ENCODE peak calls at places on chromosomes 11 and 22, in five cellular contexts. K, V, T, L and X are unnamed samples.

GRCh38 chr11:116829525-116830183 is at the start of gene APOC3:
- DNase-seq in K (no peak), V (no peak), T (no peak), L (no peak), X (no peak)

GRCh38 chr22:45476814-45477213 is 25.9 kb upstream of the FBLN1 start:
- DNase-seq in K (no peak), V (no peak), T (no peak), L (no peak), X (no peak)

GRCh38 chr11:106988151-106988806 is 30.0 kb downstream of the GUCY1A2 start:
- DNase-seq in K (no peak), V (no peak), T (no peak), L (no peak), X (no peak)

GRCh38 chr11:6259638-6260019 is at the start of gene CCKBR:
- DNase-seq in K (peak), V (no peak), T (peak), L (peak), X (no peak)

GRCh38 chr11:19938051-19938856 is 222.0 kb downstream of the DBX1 start:
- DNase-seq in K (no peak), V (peak), T (peak), L (peak), X (no peak)

GRCh38 chr22:21032843-21033688 is 705 bp upstream of the SLC7A4 start:
- DNase-seq in K (no peak), V (no peak), T (no peak), L (no peak), X (no peak)

GRCh38 chr11:107549253-107549953 is 16.1 kb downstream of the ALKBH8 start:
- DNase-seq in K (no peak), V (peak), T (peak), L (peak), X (no peak)

GRCh38 chr22:24140357-24140756 is 40.9 kb upstream of the SUSD2 start:
- DNase-seq in K (no peak), V (no peak), T (no peak), L (no peak), X (no peak)

GRCh38 chr22:44570476-44571445 is 72.7 kb upstream of the RTL6 start:
- DNase-seq in K (no peak), V (no peak), T (no peak), L (no peak), X (no peak)

GRCh38 chr11:89293966-89294679 is 116.4 kb downstream of the TYR start:
- DNase-seq in K (no peak), V (no peak), T (peak), L (no peak), X (no peak)

GRCh38 chr22:19419464-19420178 is 11.9 kb downstream of the HIRA start:
- DNase-seq in K (peak), V (no peak), T (no peak), L (peak), X (no peak)

GRCh38 chr11:5129457-5129877 is 8.7 kb downstream of the OR52A5 start:
- DNase-seq in K (no peak), V (peak), T (no peak), L (no peak), X (no peak)

GRCh38 chr22:39446239-39446721 is 10.5 kb upstream of the MGAT3 start:
- DNase-seq in K (no peak), V (peak), T (no peak), L (peak), X (no peak)

GRCh38 chr11:70483077-70483861 is 84.9 kb downstream of the CTTN start:
- DNase-seq in K (no peak), V (peak), T (no peak), L (no peak), X (no peak)

GRCh38 chr22:18955696-18956095 is 19.6 kb upstream of the PRODH start:
- DNase-seq in K (no peak), V (no peak), T (no peak), L (no peak), X (no peak)

GRCh38 chr22:17588606-17589005 is 25.3 kb downstream of the SLC25A18 start:
- DNase-seq in K (no peak), V (no peak), T (no peak), L (no peak), X (no peak)

GRCh38 chr11:843818-844692 is 1.4 kb downstream of the TSPAN4 start:
- DNase-seq in K (no peak), V (peak), T (peak), L (peak), X (no peak)

GRCh38 chr22:38953577-38954413 is 3.6 kb upstream of the APOBEC3A start:
- DNase-seq in K (no peak), V (peak), T (no peak), L (peak), X (no peak)

GRCh38 chr11:65793144-65793581 is 6.3 kb downstream of the OVOL1 start:
- DNase-seq in K (no peak), V (peak), T (no peak), L (no peak), X (no peak)

GRCh38 chr11:61976813-61977475 is 9.5 kb upstream of the FTH1 start:
- DNase-seq in K (no peak), V (no peak), T (no peak), L (no peak), X (no peak)

GRCh38 chr22:37880668-37881440 is 25.2 kb upstream of the MICALL1 start:
- DNase-seq in K (no peak), V (no peak), T (no peak), L (no peak), X (no peak)

GRCh38 chr11:46072172-46072964 is 48.9 kb downstream of the PHF21A start:
- DNase-seq in K (no peak), V (no peak), T (no peak), L (no peak), X (no peak)

GRCh38 chr11:27926981-27927481 is 180.9 kb downstream of the KIF18A start:
- DNase-seq in K (no peak), V (peak), T (no peak), L (no peak), X (no peak)

GRCh38 chr22:24186892-24187670 is 5.8 kb downstream of the SUSD2 start:
- DNase-seq in K (no peak), V (no peak), T (no peak), L (no peak), X (no peak)

GRCh38 chr11:129023968-129024676 is 81.5 kb upstream of the TP53AIP1 start:
- DNase-seq in K (no peak), V (peak), T (peak), L (peak), X (peak)

GRCh38 chr11:111559791-111560190 is 19.3 kb downstream of the LAYN start:
- DNase-seq in K (no peak), V (no peak), T (no peak), L (no peak), X (no peak)

GRCh38 chr22:44603774-44604173 is 98.2 kb upstream of the PRR5 start:
- DNase-seq in K (no peak), V (no peak), T (no peak), L (no peak), X (no peak)

GRCh38 chr11:31936309-31936708 is 125.2 kb upstream of the PAX6 start:
- DNase-seq in K (no peak), V (no peak), T (no peak), L (no peak), X (no peak)

GRCh38 chr11:106276126-106276525 is 198.7 kb downstream of the AASDHPPT start:
- DNase-seq in K (no peak), V (no peak), T (no peak), L (no peak), X (no peak)

GRCh38 chr11:120288021-120288420 is 37.1 kb upstream of the TLCD5 start:
- DNase-seq in K (no peak), V (no peak), T (no peak), L (no peak), X (no peak)

GRCh38 chr11:96045622-96046456 is 121.9 kb upstream of the MTMR2 start:
- DNase-seq in K (no peak), V (no peak), T (peak), L (no peak), X (no peak)

GRCh38 chr11:34809191-34810106 is 106.7 kb downstream of the APIP start:
- DNase-seq in K (no peak), V (no peak), T (no peak), L (peak), X (no peak)

GRCh38 chr11:78982377-78982925 is 407.8 kb upstream of the NARS2 start:
- DNase-seq in K (no peak), V (no peak), T (no peak), L (no peak), X (no peak)

GRCh38 chr11:90646706-90647105 is 423.9 kb upstream of the CHORDC1 start:
- DNase-seq in K (no peak), V (no peak), T (no peak), L (no peak), X (no peak)

GRCh38 chr11:61930936-61931335 is 13.6 kb upstream of the RAB3IL1 start:
- DNase-seq in K (no peak), V (no peak), T (no peak), L (no peak), X (no peak)

GRCh38 chr11:46616551-46617450 is at the start of gene HARBI1:
- DNase-seq in K (peak), V (peak), T (peak), L (peak), X (peak)

GRCh38 chr22:47776329-47776728 is 1013.9 kb downstream of the TBC1D22A start:
- DNase-seq in K (no peak), V (no peak), T (no peak), L (no peak), X (no peak)

GRCh38 chr11:131609921-131610320 is 239.5 kb downstream of the NTM start:
- DNase-seq in K (no peak), V (no peak), T (no peak), L (no peak), X (no peak)

GRCh38 chr11:3623126-3623525 is 18.7 kb downstream of the ART5 start:
- DNase-seq in K (no peak), V (no peak), T (no peak), L (no peak), X (no peak)